ENCODE peak calls at places on chromosomes 13 and 19, in seven cellular contexts. I, J, T, E, R, Y and X are unnamed samples. For H3K4me1, the result is how much of the 10 kb centered on the place peaks cover.

GRCh38 chr13:99027260-99027659 is 49.4 kb upstream of the DOCK9 start:
- DNase-seq in I (no peak), R (no peak), J (no peak), T (no peak), E (no peak), Y (no peak), X (peak)

GRCh38 chr13:21568854-21569253 is 35.1 kb downstream of the MICU2 start:
- DNase-seq in T (no peak), E (no peak), I (no peak), J (no peak), Y (no peak), R (no peak), X (no peak)

GRCh38 chr13:74025369-74025768 is 108.8 kb downstream of the KLF12 start:
- DNase-seq in J (no peak), Y (no peak), R (no peak), T (no peak), I (no peak), E (no peak), X (no peak)

GRCh38 chr19:55638864-55639359 is 1.9 kb upstream of the ZNF580 start:
- DNase-seq in I (no peak), R (no peak), Y (no peak), J (peak), T (no peak), E (no peak), X (no peak)

GRCh38 chr19:27993619-27994018 is 1219.3 kb downstream of the UQCRFS1 start:
- DNase-seq in R (no peak), T (no peak), E (no peak), I (no peak), J (no peak), Y (no peak), X (no peak)

GRCh38 chr13:40185393-40185792 is 481.0 kb downstream of the FOXO1 start:
- DNase-seq in I (no peak), Y (no peak), J (no peak), R (no peak), T (no peak), E (no peak), X (no peak)

GRCh38 chr19:23310729-23311211 is 60.6 kb upstream of the ZNF724 start:
- DNase-seq in R (no peak), E (no peak), Y (no peak), T (no peak), J (no peak), I (no peak), X (no peak)

GRCh38 chr13:42893346-42893745 is 98.7 kb downstream of the EPSTI1 start:
- DNase-seq in E (peak), J (no peak), Y (no peak), T (no peak), I (no peak), R (no peak), X (no peak)

GRCh38 chr19:30253581-30253996 is 118.6 kb upstream of the ZNF536 start:
- DNase-seq in J (no peak), T (peak), Y (no peak), E (no peak), I (no peak), R (no peak), X (no peak)

GRCh38 chr19:33749016-33749415 is 47.7 kb upstream of the KCTD15 start:
- DNase-seq in I (no peak), Y (no peak), J (no peak), E (no peak), T (no peak), R (no peak), X (no peak)

GRCh38 chr13:46170687-46171086 is 11.3 kb downstream of the LCP1 start:
- DNase-seq in R (no peak), Y (no peak), T (no peak), J (no peak), E (no peak), I (no peak), X (no peak)

GRCh38 chr19:2962018-2962670 is 15.2 kb upstream of the TLE6 start:
- DNase-seq in T (peak), I (peak), Y (peak), R (peak), J (peak), E (peak), X (peak)

GRCh38 chr19:5621945-5622464 is 571 bp downstream of the SAFB2 start:
- DNase-seq in T (no peak), I (peak), R (peak), J (peak), Y (no peak), E (peak), X (no peak)

GRCh38 chr13:35630551-35631275 is 154.2 kb upstream of the MAB21L1 start:
- DNase-seq in T (peak), R (peak), I (no peak), J (no peak), E (peak), Y (peak), X (no peak)

GRCh38 chr19:48543121-48543710 is 8.8 kb upstream of the SULT2B1 start:
- DNase-seq in R (no peak), T (no peak), I (peak), Y (peak), J (peak), E (peak), X (no peak)

GRCh38 chr13:98892077-98892476 is 85.8 kb downstream of the DOCK9 start:
- DNase-seq in T (no peak), E (peak), R (no peak), I (no peak), Y (no peak), J (no peak), X (no peak)

GRCh38 chr19:30029721-30030510 is 87.9 kb downstream of the URI1 start:
- DNase-seq in Y (peak), J (no peak), E (peak), I (no peak), T (no peak), R (no peak), X (no peak)

GRCh38 chr13:73702419-73703071 is 431.7 kb downstream of the KLF12 start:
- DNase-seq in T (no peak), J (no peak), E (no peak), Y (no peak), R (no peak), I (no peak), X (no peak)

GRCh38 chr19:4328243-4328990 is 10.2 kb downstream of the STAP2 start:
- DNase-seq in T (peak), I (peak), J (peak), E (peak), R (peak), Y (peak), X (peak)

GRCh38 chr19:50711196-50711595 is 8.4 kb downstream of the SHANK1 start:
- DNase-seq in E (no peak), I (no peak), T (no peak), Y (no peak), R (no peak), J (no peak), X (no peak)

GRCh38 chr13:95896302-95896701 is 156.9 kb downstream of the UGGT2 start:
- DNase-seq in I (no peak), T (no peak), E (peak), Y (no peak), R (no peak), J (no peak), X (no peak)

DNA sequence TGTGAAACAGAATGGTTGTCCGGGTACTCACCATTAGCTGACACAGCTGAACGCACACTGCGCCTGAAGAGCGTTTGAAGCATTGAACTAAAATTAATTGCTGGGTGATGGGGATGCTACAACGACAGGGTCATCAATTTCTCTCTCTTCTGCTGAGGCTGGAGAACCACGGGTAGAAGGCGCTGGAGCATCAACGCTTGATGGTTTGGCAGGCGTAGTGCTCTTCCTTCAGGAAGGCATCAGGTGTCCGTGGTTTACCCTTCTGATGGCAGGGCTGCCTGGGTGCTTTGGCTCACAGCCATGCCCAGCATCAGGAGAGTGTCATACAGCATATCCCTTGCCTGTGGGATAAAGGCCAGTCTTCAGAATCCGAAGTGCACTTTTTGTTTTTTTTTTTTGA is 46.9 kb upstream of the UBE2L5 start:
- DNase-seq in T (no peak), E (no peak), R (no peak), J (no peak), Y (no peak), I (no peak), X (no peak)
- H3K27ac ChIP-seq in T (no peak), E (no peak), R (no peak), J (no peak), Y (no peak), I (peak), X (no peak)

DNA sequence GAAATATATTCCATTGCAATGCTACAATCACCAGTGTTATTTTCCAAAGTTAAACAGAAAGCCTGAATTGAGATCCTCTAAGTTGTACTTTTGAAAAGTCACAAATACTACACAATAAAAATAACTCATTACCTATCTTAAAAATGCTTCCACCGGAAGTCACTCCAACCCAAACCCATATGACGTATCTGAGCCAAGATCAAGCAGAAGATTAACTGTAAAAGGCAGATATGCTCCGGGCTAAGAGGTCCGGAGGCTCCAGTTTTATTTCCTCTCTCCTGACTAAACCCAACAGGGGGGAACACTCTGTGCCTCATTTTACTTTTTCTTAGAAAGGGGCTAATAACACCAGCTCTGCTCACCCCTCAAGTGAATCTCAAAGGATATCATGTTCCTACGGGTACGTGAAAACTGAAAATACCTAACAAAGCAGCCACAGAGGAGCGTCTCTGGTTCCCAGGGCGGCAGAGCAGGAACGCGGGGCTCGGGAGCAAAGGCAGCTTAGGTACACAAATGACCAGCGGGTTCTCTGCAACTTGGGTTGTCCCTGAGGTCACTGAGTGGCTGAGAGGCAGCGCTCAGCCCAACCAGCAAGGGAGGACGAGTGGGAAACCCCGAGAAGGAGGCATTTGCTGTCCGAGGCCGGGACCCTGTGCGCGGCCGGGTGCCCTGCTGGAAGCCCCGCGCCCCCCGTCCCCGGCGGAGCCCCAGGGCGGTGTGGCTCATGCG is 752 bp downstream of the RAB20 start:
- DNase-seq in J (peak), E (peak), I (peak), R (peak), Y (no peak), T (peak), X (no peak)
- H3K4me1 ChIP-seq in J (under half), E (under half), I (under half), R (under half), Y (under half), T (under half), X (under half)

GRCh38 chr19:42092350-42092749 is 16.4 kb downstream of the ZNF574 start:
- DNase-seq in R (no peak), I (peak), Y (no peak), T (no peak), J (no peak), E (peak), X (no peak)
- TF ChIP-seq CTCF in R (peak), I (peak), Y (peak), T (no peak), J (no peak), E (peak), X (peak)

GRCh38 chr19:18967358-18968146 is 26.5 kb upstream of the HOMER3 start:
- DNase-seq in T (peak), Y (no peak), E (peak), I (peak), R (peak), J (no peak), X (no peak)
- H3K27ac ChIP-seq in T (no peak), Y (no peak), E (peak), I (peak), R (peak), J (peak), X (peak)

DNA sequence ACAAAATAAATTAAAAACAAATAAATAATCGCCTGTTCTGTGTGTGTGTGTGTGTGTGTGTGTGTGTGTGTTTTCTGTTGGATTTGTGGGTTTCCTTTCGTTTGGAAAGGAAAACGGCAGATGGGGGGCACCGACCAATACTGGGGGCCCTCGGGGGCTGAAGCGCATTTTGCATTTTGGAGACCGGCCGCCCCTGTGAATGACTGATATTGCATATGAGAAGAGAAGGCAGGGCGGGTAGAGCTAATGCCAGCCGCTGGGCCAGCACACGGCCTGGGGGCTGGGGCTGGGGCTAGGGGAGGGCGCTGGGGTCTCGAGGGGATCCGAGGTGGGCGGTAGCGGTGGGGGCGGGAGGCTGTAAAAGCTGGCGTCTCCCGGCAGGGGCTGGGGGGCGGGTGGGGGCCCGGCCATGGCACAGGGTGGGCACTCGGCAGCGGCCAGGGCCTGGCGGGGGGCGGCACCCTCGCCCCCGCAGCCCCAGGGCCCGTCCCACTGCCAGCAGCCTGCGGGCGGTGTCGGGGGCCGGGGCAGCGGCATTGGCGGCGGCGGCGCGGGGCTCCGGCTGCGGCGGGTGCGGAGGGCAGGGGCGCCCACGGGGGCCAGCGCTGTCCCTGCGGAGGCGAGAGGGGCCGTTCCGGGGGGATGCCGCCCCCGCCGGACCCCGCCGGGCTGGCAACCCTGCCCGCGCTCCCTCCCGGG is 11.2 kb downstream of the ANO8 start:
- DNase-seq in I (no peak), T (no peak), Y (no peak), R (no peak), E (no peak), J (no peak), X (no peak)
- H3K4me1 ChIP-seq in I (under half), T (under half), Y (under half), R (under half), E (under half), J (under half), X (half or more)

DNA sequence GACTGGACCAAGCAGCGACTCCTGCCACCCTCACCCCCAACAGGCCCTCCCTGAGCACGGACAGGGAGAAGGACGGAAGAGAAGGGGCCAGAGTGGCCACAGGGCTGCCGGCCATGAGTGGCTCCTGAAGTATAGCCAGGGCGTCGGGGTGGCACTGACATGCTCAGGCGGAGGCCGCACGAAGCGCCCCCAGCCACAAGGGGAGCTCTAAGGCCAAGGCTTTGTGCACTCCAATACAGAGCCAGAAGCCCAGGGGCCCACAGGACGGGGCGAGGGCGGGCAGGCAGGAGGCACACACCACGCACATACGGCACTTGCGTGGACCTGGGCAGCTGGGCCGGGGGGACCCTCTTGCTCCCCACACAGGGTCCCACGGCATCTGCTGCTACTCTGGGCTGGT is 52.0 kb downstream of the KLF2 start:
- DNase-seq in E (no peak), I (no peak), Y (no peak), R (no peak), T (no peak), J (no peak), X (no peak)
- TF ChIP-seq CTCF in E (peak), I (no peak), Y (peak), R (no peak), T (no peak), J (no peak), X (no peak)

GRCh38 chr13:93862259-93862658 is 617.2 kb downstream of the DCT start:
- DNase-seq in R (no peak), Y (no peak), T (no peak), E (no peak), I (no peak), J (no peak), X (no peak)

GRCh38 chr13:93857126-93857525 is 622.4 kb downstream of the DCT start:
- DNase-seq in E (no peak), T (no peak), Y (no peak), I (no peak), R (no peak), J (no peak), X (no peak)

GRCh38 chr13:93859666-93860065 is 619.8 kb downstream of the DCT start:
- DNase-seq in J (no peak), T (no peak), R (no peak), I (no peak), E (no peak), Y (no peak), X (no peak)

GRCh38 chr13:93865235-93865634 is 614.2 kb downstream of the DCT start:
- DNase-seq in I (no peak), J (no peak), T (no peak), Y (no peak), E (no peak), R (no peak), X (no peak)

DNA sequence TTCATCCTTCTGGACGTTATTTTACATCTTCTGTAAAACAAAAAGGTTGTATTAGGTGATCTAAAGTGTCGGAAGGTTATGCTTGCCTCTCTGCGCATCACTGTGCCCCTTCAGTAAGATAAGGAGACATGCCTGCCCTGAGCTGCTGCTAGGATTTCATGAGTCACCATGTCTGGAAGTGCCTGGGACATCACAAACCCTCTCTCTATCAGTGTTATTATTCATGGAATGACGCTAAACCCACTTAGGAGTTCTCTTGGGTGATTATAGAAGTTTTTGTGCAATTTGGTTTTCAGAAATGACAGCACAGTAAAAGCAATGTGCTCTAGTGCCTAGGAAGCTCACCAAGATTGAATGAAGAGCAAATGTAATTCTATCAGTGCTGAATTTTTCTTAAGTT is 617.7 kb downstream of the DCT start:
- DNase-seq in R (no peak), E (no peak), Y (no peak), I (no peak), J (no peak), T (no peak), X (no peak)
- H3K27ac ChIP-seq in R (no peak), E (no peak), Y (no peak), I (no peak), J (no peak), T (no peak), X (no peak)

GRCh38 chr19:47381653-47382279 is 32.7 kb downstream of the DHX34 start:
- DNase-seq in E (no peak), J (no peak), R (no peak), T (no peak), Y (no peak), I (peak), X (no peak)
- H3K4me1 ChIP-seq in E (under half), J (under half), R (under half), T (under half), Y (under half), I (under half), X (under half)

DNA sequence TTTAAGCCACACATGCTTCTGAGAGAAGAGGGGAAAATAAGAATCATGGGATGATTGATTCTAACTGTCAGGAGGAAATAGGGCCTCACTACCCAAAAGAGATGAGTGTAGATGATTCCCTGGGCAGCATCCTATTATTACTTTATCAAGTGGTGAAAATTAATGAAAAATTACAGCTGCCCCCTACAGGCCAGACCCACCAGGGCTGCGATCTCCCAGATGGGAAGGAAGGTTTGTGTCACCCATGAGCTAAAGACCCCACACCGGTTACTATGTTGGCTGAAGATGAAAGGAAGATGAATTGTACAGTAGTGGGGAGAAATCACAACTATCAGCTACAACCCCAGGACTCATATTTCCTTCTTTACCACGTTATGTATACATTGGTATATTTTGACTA is 49.5 kb downstream of the RFC3 start:
- DNase-seq in E (no peak), I (no peak), R (no peak), J (no peak), T (no peak), Y (no peak), X (no peak)
- TF ChIP-seq CTCF in E (peak), I (no peak), R (no peak), J (no peak), T (no peak), Y (peak), X (no peak)

DNA sequence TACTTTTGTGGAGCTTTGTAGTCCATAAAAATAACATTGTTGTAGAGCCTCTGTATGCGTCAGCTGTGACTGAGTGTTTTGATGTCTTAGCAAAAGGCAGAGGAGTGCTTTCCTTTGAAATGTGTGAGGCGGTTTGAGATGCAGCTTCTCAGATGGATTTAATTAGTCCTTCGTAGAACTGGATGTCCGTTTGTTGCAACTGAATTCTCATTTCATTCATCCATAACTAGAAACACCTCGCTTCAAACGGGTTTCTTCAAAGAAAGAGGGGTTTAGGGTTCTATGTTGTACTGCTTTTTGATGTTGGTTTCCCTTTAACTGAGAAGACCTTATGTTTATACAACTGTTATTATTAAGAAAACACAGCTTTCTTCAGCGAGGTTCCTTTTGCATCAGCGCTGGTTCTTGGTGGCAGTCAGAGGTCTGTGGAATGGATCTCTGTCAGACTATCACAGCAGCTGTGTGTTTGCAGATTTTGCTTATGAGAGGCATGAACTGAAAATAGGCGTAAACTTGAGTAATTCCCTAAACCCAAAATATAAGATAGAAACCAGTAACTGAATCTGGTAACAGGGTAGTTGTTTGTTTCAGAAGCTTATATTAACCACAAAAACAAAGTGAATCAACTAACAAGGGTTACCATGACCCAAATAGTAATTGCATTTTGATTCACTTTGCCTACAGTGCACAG is 194.4 kb downstream of the GGACT start:
- DNase-seq in R (peak), J (no peak), T (no peak), I (no peak), Y (peak), E (peak), X (no peak)
- H3K27ac ChIP-seq in R (no peak), J (no peak), T (no peak), I (peak), Y (peak), E (peak), X (peak)